ENCODE peak calls at places on chromosomes 1 and 21, in eight cellular contexts. W is Ammon's horn, Q is germinal center, F is cerebellum, S is mucosa of gallbladder, P is pons, A is skeletal muscle cell, O is non-pigmented ciliary epithelial cell. B is an unnamed sample.

GRCh38 chr1:44049839-44050238 is 18.6 kb upstream of the SLC6A9 start:
- DNase-seq in W (no peak), Q (no peak), F (no peak), S (no peak), P (no peak), A (peak; percentile 83), O (peak; percentile 79), B (no peak)

GRCh38 chr1:84687703-84688460 is 2.4 kb downstream of the SSX2IP start:
- DNase-seq in W (no peak), Q (no peak), F (no peak), S (no peak), P (no peak), A (no peak), O (peak; percentile 34), B (no peak)

GRCh38 chr1:192904438-192904895 is 95.6 kb downstream of the RGS2 start:
- DNase-seq in W (no peak), Q (no peak), F (no peak), S (peak; percentile 46), P (no peak), A (peak; percentile 97), O (peak; percentile 85), B (no peak)

GRCh38 chr1:241994171-241994570 is 4.7 kb downstream of the MAP1LC3C start:
- DNase-seq in W (no peak), Q (no peak), F (no peak), S (no peak), P (no peak), A (no peak), O (no peak), B (no peak)

GRCh38 chr1:218585565-218586184 is 240.5 kb downstream of the TGFB2 start:
- DNase-seq in W (peak; percentile 7), Q (no peak), F (no peak), S (peak; percentile 15), P (no peak), A (peak; percentile 83), O (peak; percentile 68), B (no peak)

GRCh38 chr1:230713915-230714764 is at the start of gene AGT:
- DNase-seq in W (peak; percentile 93), Q (no peak), F (peak; percentile 93), S (peak; percentile 92), P (peak; percentile 89), A (peak; percentile 77), O (peak; percentile 37), B (peak; percentile 47)

GRCh38 chr21:42061866-42062542 is 9.1 kb upstream of the UMODL1 start:
- DNase-seq in W (no peak), Q (peak; percentile 69), F (no peak), S (no peak), P (no peak), A (no peak), O (no peak), B (no peak)

GRCh38 chr21:35616090-35616489 is 444.2 kb downstream of the SETD4 start:
- DNase-seq in W (peak; percentile 21), Q (no peak), F (no peak), S (no peak), P (peak; percentile 57), A (no peak), O (no peak), B (no peak)

GRCh38 chr1:27348861-27349783 is 7.3 kb downstream of the SYTL1 start:
- DNase-seq in W (no peak), Q (peak; percentile 49), F (peak; percentile 76), S (peak; percentile 68), P (no peak), A (no peak), O (no peak), B (peak; percentile 67)

GRCh38 chr1:30111431-30111830 is 612.0 kb downstream of the MATN1 start:
- DNase-seq in W (peak; percentile 74), Q (no peak), F (peak; percentile 72), S (peak; percentile 50), P (peak; percentile 51), A (no peak), O (no peak), B (no peak)

GRCh38 chr1:11691302-11691914 is at the start of gene DRAXIN:
- DNase-seq in W (no peak), Q (no peak), F (no peak), S (no peak), P (no peak), A (no peak), O (no peak), B (no peak)

GRCh38 chr1:220371324-220371723 is 99.1 kb upstream of the RAB3GAP2 start:
- DNase-seq in W (no peak), Q (no peak), F (no peak), S (no peak), P (no peak), A (no peak), O (no peak), B (no peak)

GRCh38 chr1:21344750-21345443 is 54.6 kb upstream of the ECE1 start:
- DNase-seq in W (no peak), Q (peak; percentile 63), F (no peak), S (no peak), P (no peak), A (no peak), O (no peak), B (no peak)

GRCh38 chr1:58968360-58968952 is 184.6 kb upstream of the JUN start:
- DNase-seq in W (peak; percentile 62), Q (no peak), F (peak; percentile 46), S (peak; percentile 84), P (peak; percentile 38), A (peak; percentile 39), O (no peak), B (peak; percentile 49)

GRCh38 chr21:38917045-38917774 is 111.5 kb downstream of the ETS2 start:
- DNase-seq in W (no peak), Q (no peak), F (no peak), S (no peak), P (no peak), A (no peak), O (no peak), B (no peak)

GRCh38 chr1:1173793-1174415 is at the start of gene TTLL10:
- DNase-seq in W (no peak), Q (no peak), F (no peak), S (no peak), P (no peak), A (no peak), O (no peak), B (no peak)

GRCh38 chr1:244361764-244362473 is 89.8 kb downstream of the ADSS2 start:
- DNase-seq in W (no peak), Q (no peak), F (no peak), S (no peak), P (peak; percentile 61), A (no peak), O (peak; percentile 66), B (no peak)

GRCh38 chr1:116573388-116574100 is 2.7 kb upstream of the CD58 start:
- DNase-seq in W (no peak), Q (no peak), F (no peak), S (no peak), P (no peak), A (no peak), O (no peak), B (no peak)

GRCh38 chr1:184622136-184622823 is 132.4 kb downstream of the EDEM3 start:
- DNase-seq in W (no peak), Q (no peak), F (no peak), S (peak; percentile 35), P (no peak), A (peak; percentile 100), O (peak; percentile 37), B (peak; percentile 48)

GRCh38 chr21:36255650-36256047 is 64.3 kb upstream of the MORC3 start:
- DNase-seq in W (no peak), Q (peak; percentile 65), F (no peak), S (no peak), P (no peak), A (no peak), O (no peak), B (no peak)

GRCh38 chr1:240575976-240576666 is 35.8 kb downstream of the GREM2 start:
- DNase-seq in W (no peak), Q (peak; percentile 2), F (no peak), S (no peak), P (peak; percentile 7), A (peak; percentile 48), O (peak; percentile 38), B (no peak)

GRCh38 chr1:47568763-47569162 is 130.9 kb downstream of the FOXD2 start:
- DNase-seq in W (peak; percentile 77), Q (no peak), F (peak; percentile 9), S (no peak), P (peak; percentile 78), A (no peak), O (no peak), B (no peak)

GRCh38 chr1:211088156-211088555 is 45.8 kb downstream of the KCNH1 start:
- DNase-seq in W (no peak), Q (no peak), F (peak; percentile 23), S (no peak), P (peak; percentile 8), A (no peak), O (no peak), B (no peak)

GRCh38 chr21:32653326-32653901 is 41.2 kb upstream of the CFAP298 start:
- DNase-seq in W (no peak), Q (peak; percentile 25), F (no peak), S (no peak), P (no peak), A (no peak), O (no peak), B (no peak)

GRCh38 chr1:241631674-241632073 is 8.5 kb downstream of the CHML start:
- DNase-seq in W (no peak), Q (no peak), F (no peak), S (no peak), P (no peak), A (no peak), O (no peak), B (no peak)

GRCh38 chr1:221718391-221719277 is 23.3 kb downstream of the DUSP10 start:
- DNase-seq in W (no peak), Q (no peak), F (no peak), S (no peak), P (no peak), A (peak; percentile 95), O (peak; percentile 69), B (no peak)

GRCh38 chr1:942411-942821 is 16.6 kb downstream of the NOC2L start:
- DNase-seq in W (no peak), Q (no peak), F (no peak), S (no peak), P (no peak), A (no peak), O (no peak), B (no peak)

GRCh38 chr21:29194342-29194741 is 63.9 kb downstream of the MAP3K7CL start:
- DNase-seq in W (no peak), Q (no peak), F (no peak), S (no peak), P (no peak), A (no peak), O (no peak), B (no peak)

GRCh38 chr1:214215583-214215982 is 65.4 kb upstream of the SMYD2 start:
- DNase-seq in W (no peak), Q (no peak), F (no peak), S (no peak), P (no peak), A (no peak), O (no peak), B (no peak)

GRCh38 chr1:22447581-22448215 is 4.0 kb upstream of the ZBTB40 start:
- DNase-seq in W (no peak), Q (no peak), F (no peak), S (no peak), P (no peak), A (peak; percentile 50), O (no peak), B (no peak)

GRCh38 chr1:116910379-116911165 is 856 bp downstream of the PTGFRN start:
- DNase-seq in W (peak; percentile 5), Q (peak; percentile 36), F (no peak), S (peak; percentile 40), P (no peak), A (no peak), O (no peak), B (peak; percentile 47)

B was measured in lung.